ENCODE peak calls at places on chromosomes 1 and 21, in five cellular contexts. Y is tibial nerve, O is GM13976, C is mucosa of gallbladder, H is GF-D8. E is an unnamed sample.

GRCh38 chr1:61941794-61942193 is 199.5 kb downstream of the PATJ start:
- DNase-seq in Y (no peak), O (no peak), C (no peak), H (no peak), E (no peak)

GRCh38 chr1:163307479-163308171 is 14.1 kb upstream of the NUF2 start:
- DNase-seq in C (no peak), H (no peak), O (no peak), Y (no peak), E (no peak)

GRCh38 chr1:19404748-19405147 is 80.6 kb downstream of the CAPZB start:
- DNase-seq in O (no peak), Y (no peak), C (no peak), H (no peak), E (no peak)

GRCh38 chr1:61746768-61747167 is 4.5 kb downstream of the PATJ start:
- DNase-seq in O (no peak), H (no peak), Y (no peak), C (no peak), E (no peak)

GRCh38 chr1:182189535-182190066 is 128.1 kb upstream of the ZNF648 start:
- DNase-seq in C (no peak), Y (no peak), O (no peak), H (no peak), E (no peak)

GRCh38 chr1:98903261-98903660 is 101.4 kb downstream of the PLPPR5 start:
- DNase-seq in Y (no peak), C (no peak), H (no peak), O (no peak), E (peak)

GRCh38 chr1:50976890-50977574 is 7.0 kb downstream of the CDKN2C start:
- DNase-seq in C (no peak), O (peak), Y (no peak), H (peak), E (peak)

GRCh38 chr1:60458111-60458510 is 384.5 kb upstream of the C1orf87 start:
- DNase-seq in C (no peak), H (no peak), Y (no peak), O (no peak), E (no peak)

GRCh38 chr1:100164226-100164625 is 13.8 kb downstream of the LRRC39 start:
- DNase-seq in H (no peak), Y (no peak), O (no peak), C (no peak), E (no peak)

GRCh38 chr1:24506706-24507422 is 4.2 kb downstream of the RCAN3 start:
- DNase-seq in Y (no peak), O (no peak), C (no peak), H (no peak), E (no peak)

GRCh38 chr1:39132505-39133339 is 71.8 kb upstream of the MACF1 start:
- DNase-seq in C (peak), H (no peak), O (no peak), Y (no peak), E (no peak)

GRCh38 chr1:223712856-223713494 is 636 bp downstream of the CAPN2 start:
- DNase-seq in Y (no peak), H (no peak), O (peak), C (no peak), E (no peak)

GRCh38 chr1:28516518-28516956 is 10.7 kb downstream of the RCC1 start:
- DNase-seq in H (no peak), O (no peak), C (no peak), Y (no peak), E (no peak)

GRCh38 chr1:185059950-185060571 is 14.7 kb downstream of the RNF2 start:
- DNase-seq in O (no peak), H (peak), Y (no peak), C (no peak), E (no peak)

GRCh38 chr1:17243274-17243673 is 5.6 kb upstream of the PADI3 start:
- DNase-seq in O (no peak), Y (no peak), C (no peak), H (no peak), E (no peak)

GRCh38 chr1:59263116-59263515 is 33.8 kb upstream of the FGGY start:
- DNase-seq in O (no peak), H (no peak), C (no peak), Y (no peak), E (no peak)

GRCh38 chr1:208235983-208236761 is 8.0 kb downstream of the PLXNA2 start:
- DNase-seq in Y (peak), O (no peak), H (no peak), C (peak), E (no peak)

GRCh38 chr21:41792711-41793110 is 25.9 kb upstream of the RIPK4 start:
- DNase-seq in Y (no peak), C (no peak), O (no peak), H (no peak), E (no peak)

GRCh38 chr1:206504363-206504713 is 3.0 kb upstream of the RASSF5 start:
- DNase-seq in O (no peak), H (no peak), Y (no peak), C (no peak), E (no peak)

GRCh38 chr1:205298191-205298994 is 23.2 kb downstream of the NUAK2 start:
- DNase-seq in O (no peak), Y (no peak), C (no peak), H (no peak), E (no peak)

GRCh38 chr21:36709868-36710728 is 11.2 kb downstream of the SIM2 start:
- DNase-seq in Y (no peak), O (peak), C (no peak), H (no peak), E (no peak)

GRCh38 chr1:13730751-13731482 is 30.9 kb downstream of the PRDM2 start:
- DNase-seq in Y (no peak), H (peak), O (peak), C (peak), E (no peak)

E was measured in NCI-H1694 treated with DMSO at 0.1 percent for 48 hours.